ENCODE peak calls at places on chromosome 11, in ten cellular contexts. O, X, H, B, V, I, G, U, M and T are unnamed samples. For H3K4me1, the result is how much of the 10 kb centered on the place peaks cover.

GRCh38 chr11:58525037-58525614 is 17.2 kb upstream of the OR5B21 start:
- DNase-seq in U (no peak), B (no peak), V (no peak), X (no peak), M (no peak), I (no peak), G (no peak), O (no peak), H (no peak), T (no peak)

GRCh38 chr11:126398721-126399120 is 43.2 kb downstream of the ST3GAL4 start:
- DNase-seq in O (no peak), G (no peak), H (no peak), X (no peak), U (no peak), M (no peak), I (no peak), B (no peak), V (no peak), T (no peak)

GRCh38 chr11:12921580-12922157 is 87.4 kb upstream of the RASSF10 start:
- DNase-seq in X (no peak), V (no peak), U (no peak), O (no peak), H (no peak), B (no peak), I (no peak), M (no peak), G (no peak), T (no peak)

GRCh38 chr11:56353991-56354390 is at the start of gene OR8J1:
- DNase-seq in G (no peak), V (no peak), H (no peak), M (no peak), X (no peak), U (no peak), O (no peak), I (no peak), B (no peak), T (no peak)

GRCh38 chr11:87431386-87431785 is 393.7 kb downstream of the TMEM135 start:
- DNase-seq in O (no peak), I (no peak), M (no peak), V (no peak), G (no peak), U (no peak), B (no peak), H (no peak), X (no peak), T (no peak)

GRCh38 chr11:11620251-11620965 is 1.4 kb downstream of the GALNT18 start:
- DNase-seq in U (peak), M (peak), G (peak), O (peak), X (peak), B (peak), V (no peak), H (peak), I (no peak), T (no peak)

GRCh38 chr11:112863304-112863703 is 97.9 kb upstream of the NCAM1 start:
- DNase-seq in O (no peak), I (no peak), U (no peak), M (no peak), X (no peak), G (no peak), H (no peak), V (no peak), B (no peak), T (no peak)

GRCh38 chr11:14750911-14751310 is 107.3 kb downstream of the PDE3B start:
- DNase-seq in O (no peak), B (no peak), I (no peak), M (no peak), G (no peak), H (no peak), U (no peak), X (no peak), V (no peak), T (no peak)

GRCh38 chr11:46663277-46663940 is 37.0 kb downstream of the ARHGAP1 start:
- DNase-seq in M (no peak), B (no peak), U (no peak), O (no peak), I (no peak), V (no peak), X (no peak), H (peak), G (no peak), T (no peak)

GRCh38 chr11:18393581-18394299 is 623 bp upstream of the LDHA start:
- DNase-seq in B (peak), I (no peak), U (peak), G (no peak), V (no peak), M (peak), O (peak), X (peak), H (no peak), T (no peak)

GRCh38 chr11:123430736-123431356 is 777 bp downstream of the GRAMD1B start:
- DNase-seq in H (peak), B (peak), G (peak), O (peak), X (peak), V (no peak), M (peak), I (peak), U (peak), T (peak)

GRCh38 chr11:134150195-134150903 is 73.4 kb downstream of the NCAPD3 start:
- DNase-seq in B (no peak), U (no peak), V (no peak), G (peak), H (no peak), X (no peak), O (no peak), M (no peak), I (no peak), T (no peak)

GRCh38 chr11:62708423-62709261 is 1.2 kb downstream of the GNG3 start:
- DNase-seq in X (peak), M (no peak), U (no peak), H (no peak), O (peak), I (no peak), G (no peak), B (peak), V (no peak), T (no peak)

GRCh38 chr11:83659466-83659865 is 373.3 kb upstream of the CCDC90B start:
- DNase-seq in B (no peak), I (no peak), O (no peak), U (no peak), H (no peak), V (no peak), G (no peak), X (no peak), M (no peak), T (no peak)

GRCh38 chr11:128859563-128860441 is 7.3 kb downstream of the KCNJ1 start:
- DNase-seq in U (peak), V (peak), M (peak), O (peak), X (peak), G (peak), H (peak), I (peak), B (peak), T (peak)

GRCh38 chr11:125270711-125271110 is 106.2 kb downstream of the PKNOX2 start:
- DNase-seq in G (no peak), M (no peak), X (no peak), I (no peak), H (no peak), V (no peak), U (no peak), O (no peak), B (no peak), T (no peak)

GRCh38 chr11:93942176-93942575 is 79.0 kb upstream of the HEPHL1 start:
- DNase-seq in O (no peak), B (no peak), V (no peak), G (no peak), I (no peak), H (no peak), X (no peak), U (no peak), M (no peak), T (no peak)

GRCh38 chr11:118090545-118091162 is 3.9 kb upstream of the SMIM35 start:
- DNase-seq in U (no peak), V (no peak), H (no peak), O (no peak), X (no peak), B (no peak), G (no peak), I (no peak), M (no peak), T (no peak)
- H3K4me1 ChIP-seq in U (under half), V (under half), H (under half), O (under half), X (under half), B (under half), G (under half), I (under half), M (under half), T (under half)

DNA sequence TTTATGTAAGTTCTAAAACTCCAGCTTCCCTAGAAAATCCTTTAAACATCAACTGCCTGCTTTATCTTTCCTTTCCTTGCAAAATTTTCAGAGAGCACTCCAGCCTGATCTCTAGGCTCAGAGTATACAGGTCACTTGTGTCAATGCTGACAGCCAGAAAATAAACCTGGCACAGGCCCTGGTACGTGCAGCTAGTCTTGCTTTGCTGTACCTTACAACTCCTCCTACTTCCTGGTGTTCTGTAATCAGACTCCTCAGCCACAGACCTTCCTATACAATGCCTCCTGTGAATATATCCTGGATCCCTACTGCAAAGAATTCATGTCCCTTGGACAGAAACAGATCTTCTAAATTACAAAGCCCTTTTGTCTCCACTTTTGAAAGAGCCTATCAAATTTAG is 24.2 kb upstream of the TMEM123 start:
- DNase-seq in U (no peak), V (no peak), H (peak), M (no peak), O (peak), G (peak), X (no peak), I (peak), B (peak), T (no peak)
- TF ChIP-seq CTCF in U (no peak), V (no peak), H (no peak), M (no peak), O (no peak), G (no peak), X (no peak), I (no peak), B (no peak), T (no peak)

DNA sequence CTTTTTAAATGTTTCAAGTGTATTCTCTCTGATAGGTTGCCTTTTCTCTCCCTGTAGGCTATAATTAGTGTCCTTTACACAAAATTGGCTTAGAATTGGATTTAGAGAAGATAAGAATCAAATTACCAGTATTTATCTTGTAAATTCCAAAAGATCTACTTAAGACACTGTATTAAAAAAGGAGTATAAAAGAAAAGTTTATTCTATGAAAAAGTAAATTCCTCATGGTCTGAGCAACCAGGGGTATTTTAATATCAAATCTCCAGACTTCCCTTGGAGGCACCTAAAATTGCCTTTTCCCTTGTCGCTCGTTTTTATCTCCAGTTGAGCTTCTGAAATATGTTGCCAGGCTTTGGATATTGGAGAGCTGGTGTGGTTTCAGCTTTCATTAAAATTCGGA is 36.4 kb downstream of the ZBTB16 start:
- DNase-seq in G (no peak), X (no peak), I (no peak), H (no peak), V (no peak), U (no peak), B (no peak), O (no peak), M (no peak), T (no peak)
- H3K4me1 ChIP-seq in G (half or more), X (under half), I (under half), H (under half), V (half or more), U (under half), B (half or more), O (half or more), M (half or more), T (under half)

GRCh38 chr11:121063728-121064127 is 37.3 kb upstream of the TECTA start:
- DNase-seq in M (no peak), X (no peak), U (no peak), V (no peak), I (no peak), G (no peak), O (no peak), H (peak), B (no peak), T (no peak)
- TF ChIP-seq CTCF in M (peak), X (no peak), U (peak), V (peak), I (no peak), G (peak), O (peak), H (peak), B (no peak), T (peak)

DNA sequence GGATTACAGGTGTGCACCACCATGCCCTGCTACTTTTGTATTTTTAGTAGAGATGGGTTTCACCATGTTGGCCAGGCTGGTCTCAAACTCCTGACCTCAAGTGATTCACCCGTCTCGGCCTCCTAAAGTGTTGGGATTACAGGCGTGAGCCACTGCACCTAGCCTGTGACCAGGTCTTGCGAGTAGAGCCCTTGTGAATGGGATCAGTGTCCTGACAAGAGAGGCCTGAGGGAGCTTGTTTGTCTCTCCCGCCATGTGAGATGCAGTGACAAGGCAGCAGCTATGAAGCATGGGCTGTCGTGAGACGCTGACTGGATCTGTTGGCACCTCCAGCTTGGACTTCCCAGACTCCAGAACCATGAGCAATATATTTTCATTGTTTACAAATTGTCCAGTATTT is 69.3 kb downstream of the LRRC32 start:
- DNase-seq in V (no peak), M (no peak), G (no peak), I (no peak), X (peak), O (no peak), H (no peak), B (peak), U (no peak), T (no peak)
- H3K4me1 ChIP-seq in V (under half), M (under half), G (half or more), I (under half), X (under half), O (under half), H (under half), B (under half), U (under half), T (under half)

DNA sequence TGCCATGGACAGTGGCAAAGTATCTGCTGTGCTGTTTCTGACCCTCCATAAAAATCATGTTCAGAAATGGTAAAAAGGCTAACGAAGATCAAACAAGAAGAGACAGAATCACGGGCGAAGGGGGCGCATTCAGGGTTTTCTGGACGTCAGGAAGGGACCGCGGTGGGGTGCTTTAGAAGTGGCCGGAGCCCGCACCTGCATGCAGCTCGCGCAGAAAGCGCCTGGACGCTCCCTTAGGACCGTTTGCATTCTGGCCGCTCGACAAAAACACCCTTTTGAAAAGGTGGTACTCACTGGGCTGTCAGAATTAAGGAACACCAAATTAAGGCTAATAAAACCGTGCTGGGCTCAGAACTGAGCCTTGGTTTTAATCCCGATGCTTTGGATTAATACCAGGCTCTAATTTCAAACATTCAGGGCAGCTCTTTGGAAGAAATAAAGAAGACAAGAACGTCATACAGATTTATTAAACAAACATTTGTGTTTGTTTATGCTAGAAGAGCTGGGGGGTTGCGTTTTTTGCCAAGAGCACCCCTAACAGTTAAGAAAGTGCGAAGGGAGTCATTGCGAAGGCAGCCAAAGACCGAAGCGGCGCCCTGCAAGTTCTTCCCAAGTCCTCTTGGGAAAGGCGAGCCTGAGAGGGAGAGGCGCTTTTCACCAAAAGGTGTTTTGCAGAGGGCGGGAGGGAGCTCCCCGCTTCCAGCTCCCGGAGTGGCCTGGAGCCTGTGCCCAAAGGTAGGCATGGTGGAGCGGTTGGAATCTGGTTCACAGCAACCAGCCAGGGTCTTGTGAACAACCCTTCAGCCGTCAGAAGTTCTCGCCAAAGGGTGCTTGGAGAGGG is 47.7 kb upstream of the DBX1 start:
- DNase-seq in G (no peak), V (no peak), H (no peak), X (no peak), O (no peak), U (no peak), B (no peak), I (no peak), M (no peak), T (no peak)
- TF ChIP-seq CTCF in G (no peak), V (no peak), H (no peak), X (no peak), O (no peak), U (no peak), B (no peak), I (no peak), M (no peak), T (no peak)

DNA sequence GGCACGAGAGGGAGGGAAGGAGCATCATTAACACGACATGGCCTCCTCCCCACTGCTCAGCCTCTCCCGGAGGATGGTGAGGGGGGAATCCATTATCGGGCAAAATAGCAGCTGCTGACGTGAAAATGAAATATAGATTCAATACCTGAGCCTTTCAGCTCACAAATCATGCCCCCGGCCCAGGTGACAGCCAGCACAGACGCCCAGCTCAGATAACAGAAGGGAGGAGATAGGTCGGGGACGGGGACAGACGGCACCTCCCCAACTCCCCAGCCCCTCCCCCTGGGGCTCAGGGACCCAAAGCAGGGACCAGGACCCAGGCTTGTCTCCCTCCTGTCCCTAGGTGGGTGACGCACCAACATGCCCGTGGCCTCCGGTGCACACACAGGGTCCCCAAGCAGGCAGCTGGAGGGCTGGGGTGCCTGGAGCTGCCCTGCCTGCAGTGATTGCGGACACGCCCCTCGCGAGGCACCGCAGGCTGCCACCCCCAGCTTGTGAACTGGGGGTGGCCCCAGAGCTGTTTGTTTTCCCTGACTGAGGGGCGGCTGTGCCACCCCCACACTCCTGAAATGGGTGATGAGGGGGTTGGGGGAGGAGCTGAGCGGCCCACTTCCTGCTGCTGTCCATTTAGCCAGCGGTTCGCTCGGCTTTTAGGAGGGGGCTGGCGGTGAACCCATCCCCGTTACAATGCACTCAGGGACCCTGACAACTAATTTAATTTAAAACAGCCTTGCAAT is 31.7 kb downstream of the FLRT1 start:
- DNase-seq in I (no peak), X (no peak), H (no peak), O (no peak), U (no peak), G (no peak), B (no peak), V (no peak), M (no peak), T (no peak)
- H3K4me1 ChIP-seq in I (under half), X (under half), H (under half), O (under half), U (under half), G (under half), B (under half), V (under half), M (under half), T (under half)

GRCh38 chr11:118657709-118658108 is 21.7 kb downstream of the TREH start:
- DNase-seq in B (no peak), G (no peak), H (no peak), M (no peak), V (no peak), O (no peak), U (no peak), X (no peak), I (no peak), T (no peak)

GRCh38 chr11:118659314-118659939 is 20.0 kb downstream of the TREH start:
- DNase-seq in X (peak), U (peak), G (peak), H (peak), M (peak), I (peak), B (peak), V (peak), O (peak), T (peak)

GRCh38 chr11:118657238-118657637 is 22.2 kb downstream of the TREH start:
- DNase-seq in H (no peak), X (no peak), U (no peak), I (no peak), V (no peak), O (no peak), B (no peak), M (no peak), G (no peak), T (no peak)

GRCh38 chr11:118659956-118660645 is 19.3 kb downstream of the TREH start:
- DNase-seq in H (no peak), U (no peak), O (no peak), B (no peak), M (no peak), G (no peak), X (no peak), V (no peak), I (no peak), T (no peak)

DNA sequence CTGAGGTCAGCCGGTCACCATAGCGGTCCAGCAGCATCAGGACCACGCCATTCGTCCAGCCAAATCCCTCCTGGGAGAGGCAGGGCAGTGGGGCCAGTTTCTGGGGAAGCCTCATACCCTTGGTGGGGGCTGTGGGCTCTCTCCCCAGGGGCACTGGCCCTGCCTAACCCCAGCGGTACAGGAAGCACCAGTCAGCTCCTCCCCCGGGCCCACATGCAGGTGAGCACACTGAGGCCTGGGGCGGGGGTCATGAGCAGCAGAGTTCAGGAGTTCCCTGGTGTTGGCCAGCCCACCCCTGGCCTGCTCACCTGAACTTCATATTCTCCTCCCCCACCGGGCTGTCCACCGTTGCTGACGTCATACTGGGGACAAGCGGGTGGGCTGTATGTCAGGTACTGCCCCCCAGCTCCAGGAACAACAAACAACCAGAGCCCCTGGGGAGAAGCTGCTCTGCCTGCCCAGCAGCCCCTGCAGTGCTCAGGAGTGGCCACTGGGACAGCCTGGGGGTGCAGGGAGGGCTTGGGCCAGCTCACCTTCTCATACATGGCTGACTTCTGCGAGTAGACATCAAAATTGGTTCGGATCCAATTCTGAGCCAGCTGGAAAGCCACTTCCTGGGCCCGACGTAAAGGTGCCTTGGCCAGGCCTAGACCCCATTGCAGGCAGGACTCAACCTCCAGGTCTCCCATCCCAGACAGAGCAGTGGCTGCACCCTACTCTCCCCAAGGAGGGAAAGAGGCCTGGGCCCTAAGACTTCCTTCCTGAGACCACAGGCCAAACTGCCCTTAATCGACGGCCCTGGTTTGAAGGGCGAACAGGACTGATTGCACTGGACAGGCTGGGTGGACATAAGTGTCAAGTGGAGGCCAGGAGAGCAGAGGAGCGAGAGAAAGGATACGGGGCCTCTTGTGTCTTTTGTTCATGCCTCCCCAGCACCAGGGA is 20.8 kb downstream of the TREH start:
- DNase-seq in B (peak), H (peak), O (no peak), G (no peak), X (no peak), I (peak), M (no peak), U (no peak), V (no peak), T (no peak)
- TF ChIP-seq CTCF in B (no peak), H (no peak), O (no peak), G (no peak), X (no peak), I (no peak), M (no peak), U (no peak), V (peak), T (no peak)